ENCODE peak calls at places on chromosome 5, in seven cellular contexts. I is central memory CD4-positive, alpha-beta T cell; C is caudate nucleus; L is activated CD8-positive, alpha-beta memory T cell treated with anti-CD3 and anti-CD28 coated beads for 48 hours; E is GM20000; M is neural crest cell; G is kidney epithelial cell. B is an unnamed sample.
A peak's percentile ranks its signal among the peaks of the same experiment; 100 is the strongest.

GRCh38 chr5:159414021-159414420 is 83.7 kb upstream of the IL12B start:
- DNase-seq in I (no peak), C (no peak), L (no peak), E (no peak), M (no peak), G (no peak), B (no peak)

GRCh38 chr5:120684213-120684612 is 220.1 kb downstream of the PRR16 start:
- DNase-seq in I (no peak), C (no peak), L (no peak), E (no peak), M (no peak), G (no peak), B (no peak)

GRCh38 chr5:56494300-56494704 is 261.2 kb upstream of the ANKRD55 start:
- DNase-seq in I (no peak), C (no peak), L (no peak), E (peak; percentile 25), M (no peak), G (no peak), B (no peak)

GRCh38 chr5:51598026-51598425 is 214.8 kb downstream of the ISL1 start:
- DNase-seq in I (no peak), C (no peak), L (no peak), E (no peak), M (no peak), G (no peak), B (no peak)

GRCh38 chr5:62199792-62200716 is 106.0 kb upstream of the KIF2A start:
- DNase-seq in I (no peak), C (no peak), L (no peak), E (no peak), M (no peak), G (no peak), B (no peak)

GRCh38 chr5:12625667-12626263 is 721.5 kb upstream of the CTNND2 start:
- DNase-seq in I (no peak), C (no peak), L (no peak), E (no peak), M (no peak), G (no peak), B (no peak)

GRCh38 chr5:83891261-83891660 is 170.6 kb upstream of the HAPLN1 start:
- DNase-seq in I (no peak), C (no peak), L (no peak), E (no peak), M (no peak), G (no peak), B (no peak)

GRCh38 chr5:175682664-175683063 is 24.8 kb downstream of the HRH2 start:
- DNase-seq in I (no peak), C (no peak), L (no peak), E (no peak), M (no peak), G (no peak), B (no peak)

GRCh38 chr5:132303589-132303988 is 9.4 kb downstream of the SLC22A4 start:
- DNase-seq in I (no peak), C (peak; percentile 38), L (no peak), E (no peak), M (no peak), G (no peak), B (no peak)

GRCh38 chr5:59036274-59036961 is 453.5 kb downstream of the RAB3C start:
- DNase-seq in I (peak; percentile 54), C (no peak), L (no peak), E (no peak), M (no peak), G (peak; percentile 82), B (peak; percentile 67)

GRCh38 chr5:170757669-170758068 is 25.9 kb upstream of the GABRP start:
- DNase-seq in I (no peak), C (no peak), L (no peak), E (no peak), M (no peak), G (no peak), B (no peak)

GRCh38 chr5:109916481-109917153 is 226.9 kb downstream of the MAN2A1 start:
- DNase-seq in I (no peak), C (no peak), L (no peak), E (no peak), M (no peak), G (no peak), B (no peak)

GRCh38 chr5:61053937-61054336 is 108.3 kb downstream of the SMIM15 start:
- DNase-seq in I (no peak), C (no peak), L (no peak), E (no peak), M (no peak), G (peak; percentile 14), B (no peak)

GRCh38 chr5:10827571-10827970 is 66.5 kb upstream of the DAP start:
- DNase-seq in I (no peak), C (no peak), L (no peak), E (no peak), M (no peak), G (no peak), B (no peak)

GRCh38 chr5:11941566-11941965 is 37.3 kb upstream of the CTNND2 start:
- DNase-seq in I (no peak), C (no peak), L (no peak), E (no peak), M (no peak), G (no peak), B (no peak)

GRCh38 chr5:148011407-148012124 is 52.2 kb upstream of the SPINK5 start:
- DNase-seq in I (no peak), C (no peak), L (no peak), E (no peak), M (no peak), G (peak; percentile 62), B (peak; percentile 71)

GRCh38 chr5:73300520-73301207 is 127.7 kb downstream of the TMEM174 start:
- DNase-seq in I (no peak), C (no peak), L (no peak), E (no peak), M (no peak), G (no peak), B (no peak)

GRCh38 chr5:179819296-179820126 is 1.2 kb upstream of the SQSTM1 start:
- DNase-seq in I (no peak), C (no peak), L (no peak), E (peak; percentile 72), M (no peak), G (peak; percentile 52), B (no peak)

GRCh38 chr5:181246276-181247050 is 2.8 kb upstream of the RACK1 start:
- DNase-seq in I (peak; percentile 61), C (no peak), L (no peak), E (peak; percentile 87), M (peak; percentile 74), G (peak; percentile 23), B (no peak)

GRCh38 chr5:116303340-116303739 is 218.5 kb downstream of the COMMD10 start:
- DNase-seq in I (no peak), C (no peak), L (no peak), E (no peak), M (no peak), G (no peak), B (no peak)

GRCh38 chr5:180107005-180107404 is 35.4 kb upstream of the RNF130 start:
- DNase-seq in I (no peak), C (no peak), L (no peak), E (no peak), M (no peak), G (no peak), B (no peak)

GRCh38 chr5:141513021-141513626 is 24.2 kb downstream of the PCDHGC5 start:
- DNase-seq in I (no peak), C (peak; percentile 80), L (no peak), E (no peak), M (peak; percentile 60), G (no peak), B (no peak)

GRCh38 chr5:89273289-89273688 is 390.3 kb upstream of the MEF2C start:
- DNase-seq in I (no peak), C (no peak), L (no peak), E (no peak), M (no peak), G (no peak), B (no peak)

GRCh38 chr5:16593630-16594029 is 23.2 kb downstream of the RETREG1 start:
- DNase-seq in I (no peak), C (no peak), L (no peak), E (no peak), M (no peak), G (no peak), B (no peak)

B was measured in keratinocyte.